ENCODE peak calls at places on chromosomes 2 and 18, in five cellular contexts. C, X, I, T and P are unnamed samples.

GRCh38 chr2:1791670-1792069 is 47.4 kb upstream of the PXDN start:
- DNase-seq in I (no peak), X (no peak), T (no peak), C (no peak), P (no peak)

GRCh38 chr18:77015176-77015575 is 117.4 kb downstream of the MBP start:
- DNase-seq in C (no peak), T (no peak), X (no peak), I (no peak), P (no peak)

GRCh38 chr2:197008229-197008628 is 81.7 kb upstream of the PGAP1 start:
- DNase-seq in T (no peak), X (no peak), I (no peak), C (no peak), P (no peak)

GRCh38 chr2:100924520-100925451 is 77.3 kb upstream of the RPL31 start:
- DNase-seq in C (no peak), I (peak), X (no peak), T (peak), P (no peak)

GRCh38 chr2:206800501-206801416 is 35.4 kb downstream of the FASTKD2 start:
- DNase-seq in C (peak), I (peak), X (peak), T (no peak), P (peak)

GRCh38 chr2:54928719-54929118 is 121.5 kb downstream of the RTN4 start:
- DNase-seq in I (no peak), T (no peak), C (no peak), X (no peak), P (no peak)

GRCh38 chr2:105426626-105427292 is 27.9 kb upstream of the FHL2 start:
- DNase-seq in C (no peak), I (peak), X (no peak), T (no peak), P (no peak)

GRCh38 chr2:23324281-23324680 is 60.7 kb upstream of the KLHL29 start:
- DNase-seq in I (no peak), C (no peak), X (no peak), T (no peak), P (no peak)

GRCh38 chr2:102473020-102473419 is at the start of gene SLC9A4:
- DNase-seq in X (peak), I (peak), C (peak), T (no peak), P (peak)

GRCh38 chr2:38653715-38654494 is 12.0 kb upstream of the GALM start:
- DNase-seq in I (peak), T (peak), X (peak), C (no peak), P (no peak)

GRCh38 chr2:51919395-51919794 is 887.5 kb upstream of the NRXN1 start:
- DNase-seq in C (no peak), X (no peak), I (no peak), T (no peak), P (no peak)

GRCh38 chr2:240946654-240947053 is 40.5 kb downstream of the CROCC2 start:
- DNase-seq in I (no peak), C (no peak), T (no peak), X (no peak), P (no peak)

GRCh38 chr18:56389190-56389589 is 249.2 kb downstream of the TXNL1 start:
- DNase-seq in X (no peak), C (no peak), I (no peak), T (no peak), P (no peak)

GRCh38 chr2:119173556-119174060 is 15.1 kb upstream of the C1QL2 start:
- DNase-seq in T (no peak), I (no peak), X (no peak), C (no peak), P (no peak)

GRCh38 chr2:174444761-174445160 is 42.1 kb downstream of the GPR155 start:
- DNase-seq in I (no peak), T (no peak), C (no peak), X (no peak), P (no peak)

GRCh38 chr2:109345091-109345490 is 216.1 kb downstream of the SH3RF3 start:
- DNase-seq in I (no peak), C (no peak), X (no peak), T (no peak), P (no peak)

GRCh38 chr2:1747065-1747941 is 3.0 kb upstream of the PXDN start:
- DNase-seq in T (no peak), X (no peak), I (no peak), C (no peak), P (no peak)

GRCh38 chr18:61845212-61845611 is 47.6 kb downstream of the RNF152 start:
- DNase-seq in C (no peak), X (no peak), T (no peak), I (no peak), P (no peak)

GRCh38 chr2:13006829-13007715 is 290.3 kb downstream of the TRIB2 start:
- DNase-seq in T (no peak), C (peak), X (peak), I (peak), P (peak)

GRCh38 chr2:190354003-190354690 is 10.8 kb downstream of the INPP1 start:
- DNase-seq in C (no peak), X (no peak), T (no peak), I (peak), P (no peak)

GRCh38 chr18:1708006-1708405 is 803.3 kb downstream of the ADCYAP1 start:
- DNase-seq in T (no peak), C (no peak), I (no peak), X (no peak), P (no peak)

GRCh38 chr2:163736433-163737168 is 793 bp upstream of the FIGN start:
- DNase-seq in I (no peak), C (no peak), X (peak), T (no peak), P (peak)

GRCh38 chr18:5961097-5961827 is 65.9 kb upstream of the TMEM200C start:
- DNase-seq in I (no peak), C (no peak), X (no peak), T (no peak), P (no peak)

GRCh38 chr18:33957705-33958104 is 267.0 kb downstream of the NOL4 start:
- DNase-seq in T (no peak), I (no peak), X (no peak), C (no peak), P (no peak)

GRCh38 chr2:128321421-128321775 is 2.7 kb upstream of the HS6ST1 start:
- DNase-seq in T (no peak), C (no peak), X (no peak), I (no peak), P (peak)

GRCh38 chr18:63236990-63237389 is 82.6 kb downstream of the BCL2 start:
- DNase-seq in I (no peak), C (no peak), X (no peak), T (no peak), P (peak)

GRCh38 chr18:48534364-48534763 is 4.5 kb upstream of the CTIF start:
- DNase-seq in X (no peak), I (no peak), T (no peak), C (no peak), P (no peak)

GRCh38 chr2:122034797-122035196 is 279.3 kb downstream of the TSN start:
- DNase-seq in C (no peak), T (peak), X (no peak), I (no peak), P (no peak)

GRCh38 chr2:239321596-239322413 is 79.0 kb downstream of the HDAC4 start:
- DNase-seq in X (no peak), C (no peak), T (no peak), I (peak), P (no peak)

GRCh38 chr2:3490191-3491158 is 28.9 kb downstream of the ADI1 start:
- DNase-seq in X (no peak), C (no peak), I (no peak), T (no peak), P (no peak)
- TF ChIP-seq ATF3 in X (no peak), C (no peak), I (no peak), T (no peak), P (no peak)

DNA sequence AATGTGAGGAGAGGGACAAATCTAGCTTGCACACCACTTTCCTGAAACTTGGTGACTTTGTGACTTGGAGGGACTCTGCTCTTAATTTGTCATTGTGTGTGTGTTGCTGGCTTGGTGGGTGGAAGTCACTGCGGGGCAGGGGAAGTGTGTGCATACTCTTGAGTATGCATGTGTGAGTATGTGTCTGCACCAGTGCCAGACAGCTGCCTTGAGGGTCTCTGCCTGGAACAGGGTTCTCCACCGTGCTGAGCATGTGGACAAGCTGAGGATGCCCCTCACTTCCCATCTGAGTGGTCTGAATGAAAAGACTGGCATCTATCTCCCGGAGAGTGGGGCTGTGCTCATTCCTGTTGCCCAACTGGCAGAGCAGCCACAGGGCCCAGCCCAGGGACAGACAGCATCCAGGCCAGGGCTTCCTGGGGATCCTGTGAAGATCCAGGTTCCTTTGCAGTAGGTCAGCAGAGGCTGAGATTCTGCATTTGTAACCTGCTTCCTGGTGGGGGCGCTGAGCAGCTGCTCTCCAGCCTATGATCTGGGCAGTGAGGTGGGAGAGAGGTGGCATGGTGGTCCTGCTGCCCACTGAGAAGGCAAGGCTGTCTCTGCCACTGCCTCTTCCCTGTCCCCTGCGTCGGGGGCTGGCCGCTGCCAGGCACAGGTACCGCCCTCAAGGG is 138.9 kb upstream of the HAAO start:
- DNase-seq in C (no peak), I (no peak), X (peak), T (no peak), P (peak)
- TF ChIP-seq CTCF in C (peak), I (peak), X (peak), T (peak), P (peak)

GRCh38 chr2:134985061-134985460 is 62.2 kb downstream of the MAP3K19 start:
- DNase-seq in C (no peak), X (no peak), T (no peak), I (no peak), P (no peak)

DNA sequence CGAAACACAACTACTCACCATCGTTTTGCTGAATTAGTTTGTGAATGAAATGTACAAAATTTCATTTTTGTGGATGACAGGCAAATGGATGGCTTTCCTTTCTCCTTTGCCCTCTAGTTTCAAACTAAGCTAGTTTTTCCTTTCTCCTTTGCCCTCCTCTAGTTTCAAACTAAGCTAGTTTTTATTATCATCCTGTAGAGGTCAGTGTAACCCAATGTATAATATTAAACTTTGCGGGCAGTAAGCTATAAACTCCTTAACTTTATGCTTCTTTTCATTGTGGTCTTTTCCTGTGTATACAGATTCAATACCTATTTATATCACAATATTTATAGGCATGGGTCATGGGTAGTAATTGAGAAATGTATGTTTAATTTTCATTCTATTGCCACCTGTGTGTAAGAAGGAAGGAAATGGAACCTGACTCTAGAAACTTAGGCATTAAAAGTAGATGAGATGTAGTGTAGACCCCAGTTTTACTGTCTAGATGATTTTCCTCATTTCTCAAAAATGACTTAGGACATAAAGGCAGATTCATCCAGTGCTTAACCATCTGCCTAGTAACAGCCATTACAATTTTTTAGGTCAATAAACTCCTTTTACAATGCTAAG is 58.1 kb downstream of the MAP3K19 start:
- DNase-seq in C (peak), T (no peak), I (peak), X (peak), P (no peak)
- TF ChIP-seq ATF3 in C (no peak), T (no peak), I (no peak), X (no peak), P (no peak)

GRCh38 chr18:11398625-11399024 is 210.8 kb upstream of the SLC35G4 start:
- DNase-seq in C (peak), T (no peak), X (no peak), I (no peak), P (no peak)
- TF ChIP-seq CTCF in C (peak), T (no peak), X (no peak), I (no peak), P (no peak)